ENCODE peak calls at places on chromosomes 16 and 17, in nine cellular contexts. One of them, this sample, is unnamed.

GRCh38 chr16:79998143-79998542 is 397.6 kb upstream of the MAF start:
- DNase-seq in MM.1S: no peak
- DNase-seq in HepG2: no peak
- DNase-seq in brain microvascular endothelial cell: no peak
- DNase-seq in GM23338: no peak
- DNase-seq in AG04450: no peak
- DNase-seq in right cardiac atrium: no peak
- DNase-seq in HCT116: no peak
- DNase-seq in PC-3: no peak
- DNase-seq in this sample: no peak

GRCh38 chr16:53465606-53466290 is 31.5 kb downstream of the RBL2 start:
- DNase-seq in HepG2: no peak
- DNase-seq in AG04450: peak
- DNase-seq in MM.1S: peak
- DNase-seq in right cardiac atrium: no peak
- DNase-seq in brain microvascular endothelial cell: peak
- DNase-seq in GM23338: no peak
- DNase-seq in PC-3: peak
- DNase-seq in HCT116: peak
- DNase-seq in this sample: no peak

GRCh38 chr17:17749921-17750320 is 68.7 kb downstream of the RAI1 start:
- DNase-seq in AG04450: no peak
- DNase-seq in GM23338: peak
- DNase-seq in HepG2: peak
- DNase-seq in brain microvascular endothelial cell: peak
- DNase-seq in HCT116: peak
- DNase-seq in PC-3: peak
- DNase-seq in MM.1S: no peak
- DNase-seq in right cardiac atrium: peak
- DNase-seq in this sample: peak

GRCh38 chr17:66506641-66507040 is 204.2 kb downstream of the PRKCA start:
- DNase-seq in brain microvascular endothelial cell: no peak
- DNase-seq in PC-3: peak
- DNase-seq in HepG2: no peak
- DNase-seq in right cardiac atrium: no peak
- DNase-seq in MM.1S: no peak
- DNase-seq in GM23338: no peak
- DNase-seq in AG04450: no peak
- DNase-seq in HCT116: no peak
- DNase-seq in this sample: no peak

GRCh38 chr17:80594666-80595269 is 50.1 kb downstream of the RPTOR start:
- DNase-seq in AG04450: no peak
- DNase-seq in brain microvascular endothelial cell: no peak
- DNase-seq in right cardiac atrium: no peak
- DNase-seq in HepG2: no peak
- DNase-seq in GM23338: no peak
- DNase-seq in MM.1S: no peak
- DNase-seq in PC-3: no peak
- DNase-seq in HCT116: no peak
- DNase-seq in this sample: no peak

GRCh38 chr17:47895254-47895855 is 681 bp upstream of the SP2 start:
- DNase-seq in brain microvascular endothelial cell: no peak
- DNase-seq in MM.1S: peak
- DNase-seq in GM23338: no peak
- DNase-seq in right cardiac atrium: peak
- DNase-seq in PC-3: peak
- DNase-seq in HepG2: no peak
- DNase-seq in AG04450: no peak
- DNase-seq in HCT116: no peak
- DNase-seq in this sample: peak

GRCh38 chr17:30271102-30271501 is 20.6 kb downstream of the BLMH start:
- DNase-seq in PC-3: no peak
- DNase-seq in AG04450: no peak
- DNase-seq in HepG2: no peak
- DNase-seq in brain microvascular endothelial cell: peak
- DNase-seq in HCT116: no peak
- DNase-seq in GM23338: no peak
- DNase-seq in MM.1S: no peak
- DNase-seq in right cardiac atrium: no peak
- DNase-seq in this sample: no peak

GRCh38 chr17:69188796-69189195 is 39.8 kb downstream of the ABCA10 start:
- DNase-seq in MM.1S: no peak
- DNase-seq in HepG2: no peak
- DNase-seq in right cardiac atrium: no peak
- DNase-seq in PC-3: no peak
- DNase-seq in GM23338: no peak
- DNase-seq in brain microvascular endothelial cell: no peak
- DNase-seq in AG04450: no peak
- DNase-seq in HCT116: no peak
- DNase-seq in this sample: no peak

GRCh38 chr17:40779181-40779909 is 3.0 kb downstream of the KRT27 start:
- DNase-seq in brain microvascular endothelial cell: no peak
- DNase-seq in HepG2: peak
- DNase-seq in MM.1S: no peak
- DNase-seq in PC-3: no peak
- DNase-seq in GM23338: peak
- DNase-seq in HCT116: no peak
- DNase-seq in right cardiac atrium: peak
- DNase-seq in AG04450: no peak
- DNase-seq in this sample: peak

GRCh38 chr17:50275279-50275678 is 1.0 kb downstream of the TMEM92 start:
- DNase-seq in AG04450: no peak
- DNase-seq in HepG2: no peak
- DNase-seq in GM23338: no peak
- DNase-seq in PC-3: no peak
- DNase-seq in MM.1S: no peak
- DNase-seq in brain microvascular endothelial cell: no peak
- DNase-seq in HCT116: no peak
- DNase-seq in right cardiac atrium: no peak
- DNase-seq in this sample: no peak

GRCh38 chr16:77171750-77172635 is 19.0 kb upstream of the MON1B start:
- DNase-seq in brain microvascular endothelial cell: peak
- DNase-seq in GM23338: peak
- DNase-seq in HCT116: peak
- DNase-seq in HepG2: peak
- DNase-seq in right cardiac atrium: no peak
- DNase-seq in AG04450: peak
- DNase-seq in MM.1S: peak
- DNase-seq in PC-3: peak
- DNase-seq in this sample: no peak

DNA sequence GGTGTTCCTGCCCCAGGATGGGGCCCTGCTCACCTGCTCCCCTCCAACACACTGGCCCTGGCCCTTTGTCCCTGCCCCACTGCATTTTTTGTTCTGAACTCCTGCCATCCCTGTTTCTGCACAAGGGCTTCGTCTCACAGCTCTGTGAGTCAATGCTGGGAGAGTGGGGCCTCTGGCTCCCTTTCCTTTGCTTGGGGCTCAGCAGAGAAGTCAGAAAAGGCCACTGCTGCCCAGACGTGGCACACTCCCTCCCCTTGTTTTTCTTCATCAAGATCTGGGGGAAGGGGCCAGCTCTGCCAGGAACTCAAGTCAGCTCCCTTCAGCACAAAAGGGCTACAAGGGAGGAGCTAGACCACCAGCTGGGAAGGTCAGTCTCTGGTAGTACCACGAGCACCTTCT is 8.9 kb downstream of the PROCA1 start:
- DNase-seq in PC-3: no peak
- DNase-seq in MM.1S: no peak
- DNase-seq in GM23338: no peak
- DNase-seq in right cardiac atrium: no peak
- DNase-seq in AG04450: no peak
- DNase-seq in brain microvascular endothelial cell: no peak
- DNase-seq in HepG2: no peak
- DNase-seq in HCT116: no peak
- DNase-seq in this sample: no peak
- H3K27ac ChIP-seq in PC-3: no peak
- H3K27ac ChIP-seq in MM.1S: no peak
- H3K27ac ChIP-seq in GM23338: no peak
- H3K27ac ChIP-seq in right cardiac atrium: no peak
- H3K27ac ChIP-seq in AG04450: no peak
- H3K27ac ChIP-seq in brain microvascular endothelial cell: no peak
- H3K27ac ChIP-seq in HepG2: peak
- H3K27ac ChIP-seq in HCT116: no peak
- H3K27ac ChIP-seq in this sample: no peak

GRCh38 chr16:30654856-30655255 is 3.4 kb upstream of the FBRS start:
- DNase-seq in brain microvascular endothelial cell: no peak
- DNase-seq in MM.1S: no peak
- DNase-seq in right cardiac atrium: no peak
- DNase-seq in AG04450: no peak
- DNase-seq in HCT116: no peak
- DNase-seq in GM23338: no peak
- DNase-seq in HepG2: no peak
- DNase-seq in PC-3: no peak
- DNase-seq in this sample: no peak

GRCh38 chr16:30656974-30657865 is 1.0 kb upstream of the FBRS start:
- DNase-seq in brain microvascular endothelial cell: no peak
- DNase-seq in HepG2: no peak
- DNase-seq in GM23338: no peak
- DNase-seq in HCT116: no peak
- DNase-seq in right cardiac atrium: no peak
- DNase-seq in PC-3: peak
- DNase-seq in MM.1S: peak
- DNase-seq in AG04450: no peak
- DNase-seq in this sample: no peak

GRCh38 chr16:30655815-30656347 is 2.4 kb upstream of the FBRS start:
- DNase-seq in GM23338: no peak
- DNase-seq in PC-3: no peak
- DNase-seq in HepG2: no peak
- DNase-seq in AG04450: no peak
- DNase-seq in brain microvascular endothelial cell: no peak
- DNase-seq in HCT116: no peak
- DNase-seq in right cardiac atrium: no peak
- DNase-seq in MM.1S: no peak
- DNase-seq in this sample: no peak

GRCh38 chr16:30657866-30658730 is at the start of gene FBRS:
- DNase-seq in MM.1S: peak
- DNase-seq in brain microvascular endothelial cell: peak
- DNase-seq in PC-3: peak
- DNase-seq in right cardiac atrium: peak
- DNase-seq in HCT116: peak
- DNase-seq in HepG2: peak
- DNase-seq in AG04450: peak
- DNase-seq in GM23338: peak
- DNase-seq in this sample: peak

DNA sequence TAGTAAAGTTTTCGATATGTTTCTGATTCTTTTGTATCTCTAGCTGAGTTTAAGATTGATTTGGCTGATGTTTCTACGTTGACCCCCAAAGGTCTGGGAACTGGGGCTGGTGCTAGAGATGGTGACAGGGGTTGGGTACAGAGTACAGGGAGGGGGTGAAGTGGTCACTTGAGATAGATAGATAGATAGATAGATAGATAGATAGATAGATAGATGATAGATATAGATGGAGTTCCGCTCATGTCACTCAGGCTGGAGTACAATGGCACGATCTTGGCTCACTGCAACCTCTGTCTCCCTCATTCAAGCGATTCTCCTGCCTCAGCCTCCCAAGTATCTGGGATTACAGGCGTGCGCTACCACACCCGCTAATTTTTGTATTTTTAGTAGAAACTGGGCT is 1.8 kb upstream of the FBRS start:
- DNase-seq in MM.1S: no peak
- DNase-seq in HepG2: no peak
- DNase-seq in brain microvascular endothelial cell: no peak
- DNase-seq in HCT116: no peak
- DNase-seq in PC-3: no peak
- DNase-seq in right cardiac atrium: no peak
- DNase-seq in AG04450: no peak
- DNase-seq in GM23338: no peak
- DNase-seq in this sample: no peak
- H3K27ac ChIP-seq in MM.1S: no peak
- H3K27ac ChIP-seq in HepG2: no peak
- H3K27ac ChIP-seq in brain microvascular endothelial cell: no peak
- H3K27ac ChIP-seq in HCT116: peak
- H3K27ac ChIP-seq in PC-3: no peak
- H3K27ac ChIP-seq in right cardiac atrium: no peak
- H3K27ac ChIP-seq in AG04450: no peak
- H3K27ac ChIP-seq in GM23338: no peak
- H3K27ac ChIP-seq in this sample: no peak

DNA sequence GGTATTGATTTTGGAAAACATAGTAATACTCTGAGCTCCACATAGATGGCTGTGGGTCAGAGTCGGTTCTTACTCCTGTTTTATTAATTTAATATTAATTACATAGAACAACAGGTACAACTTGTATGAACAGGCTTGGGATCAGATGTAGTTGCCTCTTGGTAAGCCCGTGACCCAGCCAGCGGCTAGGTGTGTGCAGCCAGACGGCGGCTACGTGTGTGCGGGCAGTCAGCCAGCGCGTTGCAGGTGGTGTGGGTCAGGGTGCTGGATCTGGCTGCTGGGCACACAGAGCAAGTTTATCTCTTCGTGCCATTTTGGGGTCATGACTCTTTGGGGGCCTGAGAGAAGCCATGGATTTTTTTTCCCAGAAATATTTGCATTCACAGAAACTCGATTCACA is 30.3 kb downstream of the DBNDD1 start:
- DNase-seq in GM23338: no peak
- DNase-seq in AG04450: no peak
- DNase-seq in PC-3: no peak
- DNase-seq in HepG2: no peak
- DNase-seq in brain microvascular endothelial cell: no peak
- DNase-seq in MM.1S: no peak
- DNase-seq in HCT116: no peak
- DNase-seq in right cardiac atrium: no peak
- DNase-seq in this sample: no peak
- H3K27ac ChIP-seq in GM23338: no peak
- H3K27ac ChIP-seq in AG04450: no peak
- H3K27ac ChIP-seq in PC-3: no peak
- H3K27ac ChIP-seq in HepG2: no peak
- H3K27ac ChIP-seq in brain microvascular endothelial cell: no peak
- H3K27ac ChIP-seq in MM.1S: no peak
- H3K27ac ChIP-seq in HCT116: no peak
- H3K27ac ChIP-seq in right cardiac atrium: no peak
- H3K27ac ChIP-seq in this sample: no peak

DNA sequence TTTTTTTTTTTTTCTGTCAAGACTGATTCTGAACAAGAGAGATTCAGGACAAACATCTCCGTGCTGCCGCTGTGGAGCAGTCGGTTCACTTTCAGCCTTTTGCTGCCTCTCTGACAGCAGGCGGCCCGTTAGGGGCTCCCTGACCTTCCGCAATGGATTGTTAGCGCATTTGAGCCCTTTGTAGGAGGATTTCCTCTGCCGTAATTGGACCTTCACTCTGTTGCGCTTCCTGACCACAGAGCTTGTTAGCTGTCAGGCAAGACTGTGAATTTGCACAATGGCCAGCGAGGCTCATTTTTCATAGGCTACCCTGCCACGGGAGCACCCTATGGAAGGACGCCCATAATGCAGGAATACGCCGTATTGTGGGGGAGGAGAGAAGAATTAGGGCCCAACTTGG is 205.1 kb upstream of the NLRP1 start:
- DNase-seq in GM23338: no peak
- DNase-seq in PC-3: no peak
- DNase-seq in right cardiac atrium: no peak
- DNase-seq in brain microvascular endothelial cell: no peak
- DNase-seq in HCT116: no peak
- DNase-seq in AG04450: no peak
- DNase-seq in MM.1S: no peak
- DNase-seq in HepG2: no peak
- DNase-seq in this sample: no peak
- H3K27ac ChIP-seq in GM23338: no peak
- H3K27ac ChIP-seq in PC-3: peak
- H3K27ac ChIP-seq in right cardiac atrium: no peak
- H3K27ac ChIP-seq in brain microvascular endothelial cell: no peak
- H3K27ac ChIP-seq in HCT116: no peak
- H3K27ac ChIP-seq in AG04450: no peak
- H3K27ac ChIP-seq in MM.1S: no peak
- H3K27ac ChIP-seq in HepG2: no peak
- H3K27ac ChIP-seq in this sample: no peak